ENCODE peak calls at places on chromosomes 5 and 9, in six cellular contexts. X is GM12878, E is GM12892, I is HepG2, R is H1, M is SK-N-SH. O is an unnamed sample.

GRCh38 chr5:59038169-59039002 is 455.5 kb downstream of the RAB3C start:
- DNase-seq in I (no peak), R (no peak), E (no peak), X (no peak), M (no peak), O (no peak)

GRCh38 chr9:125956102-125956501 is 208.9 kb downstream of the PBX3 start:
- DNase-seq in I (no peak), E (no peak), M (no peak), X (no peak), R (no peak), O (no peak)

GRCh38 chr5:149168276-149168675 is 27.0 kb downstream of the ABLIM3 start:
- DNase-seq in I (no peak), R (no peak), M (no peak), E (no peak), X (no peak), O (no peak)

GRCh38 chr9:134784612-134785305 is 95.9 kb upstream of the FCN2 start:
- DNase-seq in M (no peak), I (no peak), R (no peak), E (no peak), X (no peak), O (no peak)

GRCh38 chr9:95102001-95102433 is 215.5 kb downstream of the FANCC start:
- DNase-seq in I (no peak), E (no peak), R (no peak), M (no peak), X (no peak), O (no peak)

GRCh38 chr5:10994088-10994986 is 233.3 kb upstream of the DAP start:
- DNase-seq in X (no peak), R (no peak), M (no peak), E (no peak), I (no peak), O (no peak)

GRCh38 chr9:111731916-111732315 is 62.8 kb downstream of the SHOC1 start:
- DNase-seq in R (no peak), X (no peak), I (no peak), M (no peak), E (no peak), O (no peak)

GRCh38 chr5:134090482-134090881 is 24.0 kb upstream of the TCF7 start:
- DNase-seq in X (no peak), E (no peak), I (no peak), R (no peak), M (no peak), O (no peak)

GRCh38 chr9:94603259-94603776 is 9.7 kb upstream of the FBP2 start:
- DNase-seq in E (peak; percentile 69), X (peak; percentile 16), M (peak; percentile 85), I (peak; percentile 62), R (peak; percentile 64), O (peak; percentile 69)

GRCh38 chr9:136686794-136687711 is at the start of gene AGPAT2:
- DNase-seq in R (no peak), E (peak; percentile 95), I (no peak), X (no peak), M (peak; percentile 98), O (peak; percentile 95)

GRCh38 chr5:151688406-151688805 is 1.7 kb upstream of the SPARC start:
- DNase-seq in R (no peak), X (no peak), I (no peak), M (no peak), E (no peak), O (no peak)

GRCh38 chr5:115351356-115352195 is 55.1 kb upstream of the CCDC112 start:
- DNase-seq in X (no peak), M (no peak), I (no peak), E (no peak), R (no peak), O (no peak)

GRCh38 chr9:127862075-127863011 is 7.9 kb upstream of the ENG start:
- DNase-seq in X (no peak), M (no peak), E (peak; percentile 63), R (no peak), I (no peak), O (no peak)

GRCh38 chr9:117300686-117301085 is 114.2 kb downstream of the ASTN2 start:
- DNase-seq in M (no peak), R (no peak), I (no peak), E (no peak), X (no peak), O (no peak)

GRCh38 chr5:62371409-62371808 is 32.3 kb downstream of the DIMT1 start:
- DNase-seq in I (no peak), X (no peak), M (no peak), R (no peak), E (no peak), O (no peak)

GRCh38 chr9:112119225-112120045 is 55.7 kb downstream of the SUSD1 start:
- DNase-seq in I (peak; percentile 99), E (no peak), X (no peak), M (no peak), R (no peak), O (no peak)

GRCh38 chr5:32508806-32509805 is 64.6 kb upstream of the ZFR start:
- DNase-seq in E (no peak), X (no peak), R (no peak), M (no peak), I (no peak), O (no peak)

GRCh38 chr5:180437336-180437735 is 56.8 kb upstream of the CNOT6 start:
- DNase-seq in R (no peak), I (no peak), M (no peak), X (no peak), E (no peak), O (no peak)

GRCh38 chr9:3001311-3001710 is 157.4 kb upstream of the PUM3 start:
- DNase-seq in R (no peak), X (no peak), M (no peak), I (no peak), E (no peak), O (no peak)

GRCh38 chr5:126959188-126959587 is 71.2 kb downstream of the MARCHF3 start:
- DNase-seq in X (no peak), E (no peak), R (no peak), I (no peak), M (no peak), O (no peak)

GRCh38 chr5:154899107-154899816 is 38.7 kb downstream of the GEMIN5 start:
- DNase-seq in R (no peak), E (no peak), I (no peak), M (no peak), X (no peak), O (no peak)

GRCh38 chr5:40317023-40317422 is 362.7 kb upstream of the PTGER4 start:
- DNase-seq in X (no peak), E (no peak), R (no peak), I (no peak), M (no peak), O (no peak)

GRCh38 chr5:40318378-40318777 is 361.3 kb upstream of the PTGER4 start:
- DNase-seq in E (no peak), R (no peak), X (no peak), M (no peak), I (no peak), O (no peak)

GRCh38 chr5:40321514-40321913 is 358.2 kb upstream of the PTGER4 start:
- DNase-seq in X (no peak), E (no peak), R (no peak), I (no peak), M (no peak), O (no peak)
- TF ChIP-seq TAF1 in X (no peak), E (no peak), R (no peak), I (no peak), M (no peak), O (no peak)

GRCh38 chr5:122195784-122196394 is 66.5 kb downstream of the ZNF474 start:
- DNase-seq in M (peak; percentile 35), E (no peak), I (peak; percentile 11), R (no peak), X (no peak), O (no peak)
- TF ChIP-seq TAF1 in M (no peak), E (no peak), I (no peak), R (no peak), X (no peak), O (no peak)

DNA sequence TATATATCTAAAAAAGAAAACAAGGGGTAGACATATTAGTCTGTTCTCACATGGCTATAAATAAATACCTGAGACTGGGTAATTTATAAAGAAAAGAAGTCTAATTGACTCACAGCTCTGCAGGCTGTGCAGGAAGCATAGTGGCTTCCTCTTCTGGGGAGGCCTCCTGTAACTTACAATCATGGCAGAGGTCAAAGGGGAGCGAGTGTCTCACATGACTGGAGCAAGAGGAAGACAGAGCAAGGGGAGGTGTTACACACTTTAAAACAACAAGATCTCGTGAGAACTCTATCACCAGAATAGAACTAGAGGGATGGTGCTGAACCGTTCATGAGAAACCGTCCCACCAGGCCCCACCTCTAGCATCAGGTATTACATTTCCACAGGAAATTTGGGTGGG is 616.8 kb downstream of the TLE4 start:
- DNase-seq in E (no peak), X (no peak), M (no peak), I (no peak), R (no peak), O (no peak)
- TF ChIP-seq TAF1 in E (no peak), X (no peak), M (no peak), I (no peak), R (no peak), O (no peak)

DNA sequence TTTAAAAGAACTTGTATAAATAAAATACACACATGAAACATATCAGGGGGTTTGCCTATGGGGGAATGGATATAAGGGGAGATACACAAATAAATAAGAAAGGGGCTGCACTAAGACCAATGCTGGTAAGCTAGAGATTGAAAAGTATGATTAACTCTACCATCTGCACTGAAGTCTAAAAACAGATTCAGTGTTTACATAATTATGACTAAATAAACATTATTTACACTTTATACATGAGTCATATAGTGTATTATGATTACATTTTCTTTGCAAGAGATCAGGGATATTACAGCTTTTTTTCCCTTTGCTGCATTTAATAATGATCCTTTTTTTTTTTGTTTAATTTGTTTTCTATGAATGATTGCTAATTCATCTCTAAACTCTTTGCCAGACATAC is 367.9 kb downstream of the TMEM38B start:
- DNase-seq in E (no peak), X (no peak), I (no peak), R (no peak), M (no peak), O (no peak)
- TF ChIP-seq TAF1 in E (no peak), X (no peak), I (no peak), R (no peak), M (no peak), O (no peak)

O was measured in GM12891.